ENCODE peak calls at places on chromosome 12, in nine cellular contexts. W is iris pigment epithelial cell; M is stimulated activated effector memory CD8-positive, alpha-beta T cell treated with anti-CD3 and anti-CD28 coated beads, Interleukin-12 subunit alpha, Interleukin-12 subunit beta, amount 100 ng/mL, for 72 hours; O is hypothalamus; T is RCC 7860; X is GM06990; P is naive thymus-derived CD4-positive, alpha-beta T cell; B is activated CD4-positive, CD25-positive, alpha-beta regulatory T cell treated with anti-CD3 and anti-CD28 coated beads, Interleukin-2, amount 50 U/mL, for 72 hours; J is activated T-cell treated with anti-CD3 and anti-CD28 coated beads, Interleukin-2, amount 50 U/mL, for 4 hours. Q is an unnamed sample.
A peak's percentile ranks its signal among the peaks of the same experiment; 100 is the strongest.

GRCh38 chr12:6369916-6370575 is 5.3 kb downstream of the SCNN1A start:
- DNase-seq in W (peak; percentile 23), M (no peak), O (no peak), T (peak; percentile 70), X (no peak), P (no peak), B (no peak), J (no peak), Q (no peak)

GRCh38 chr12:120229071-120229582 is 28.2 kb upstream of the RPLP0 start:
- DNase-seq in W (no peak), M (no peak), O (no peak), T (peak; percentile 56), X (no peak), P (no peak), B (no peak), J (no peak), Q (no peak)

GRCh38 chr12:109539508-109539907 is 33.8 kb downstream of the MMAB start:
- DNase-seq in W (peak; percentile 11), M (no peak), O (no peak), T (peak; percentile 61), X (no peak), P (no peak), B (no peak), J (no peak), Q (no peak)

GRCh38 chr12:4567073-4567881 is 5.3 kb downstream of the DYRK4 start:
- DNase-seq in W (no peak), M (no peak), O (no peak), T (no peak), X (no peak), P (no peak), B (no peak), J (no peak), Q (no peak)

GRCh38 chr12:84035766-84036165 is 876.8 kb downstream of the SLC6A15 start:
- DNase-seq in W (no peak), M (no peak), O (no peak), T (no peak), X (no peak), P (no peak), B (no peak), J (no peak), Q (no peak)

GRCh38 chr12:51218607-51219161 is 822 bp upstream of the POU6F1 start:
- DNase-seq in W (no peak), M (no peak), O (no peak), T (no peak), X (no peak), P (no peak), B (no peak), J (no peak), Q (peak; percentile 15)

GRCh38 chr12:1972856-1973317 is 31.4 kb downstream of the DCP1B start:
- DNase-seq in W (peak; percentile 56), M (no peak), O (no peak), T (no peak), X (no peak), P (no peak), B (no peak), J (no peak), Q (no peak)

GRCh38 chr12:6084261-6084968 is 40.1 kb downstream of the VWF start:
- DNase-seq in W (peak; percentile 59), M (no peak), O (no peak), T (peak; percentile 54), X (no peak), P (no peak), B (no peak), J (no peak), Q (no peak)

GRCh38 chr12:13000935-13001724 is 1.1 kb upstream of the HEBP1 start:
- DNase-seq in W (peak; percentile 59), M (peak; percentile 74), O (no peak), T (no peak), X (peak; percentile 18), P (peak; percentile 43), B (peak; percentile 51), J (peak; percentile 17), Q (peak; percentile 64)

Q was measured in progenitor cell of endocrine pancreas.